ENCODE peak calls at places on chromosomes 16 and 17, in four cellular contexts. I is heart left ventricle, L is upper lobe of right lung, K is heart right ventricle. O is an unnamed sample. For H3K9me3, the result is how much of the 10 kb centered on the place peaks cover.

GRCh38 chr16:24999088-24999670 is 16.0 kb downstream of the ARHGAP17 start:
- DNase-seq in I (no peak), L (no peak), K (no peak), O (no peak)

GRCh38 chr17:47978324-47978723 is 7.4 kb downstream of the CDK5RAP3 start:
- DNase-seq in I (peak), L (no peak), K (peak), O (no peak)

GRCh38 chr17:42027540-42027889 is 7.6 kb downstream of the NKIRAS2 start:
- DNase-seq in I (no peak), L (no peak), K (no peak), O (no peak)

GRCh38 chr16:54879681-54880080 is 51.0 kb upstream of the IRX5 start:
- DNase-seq in I (no peak), L (no peak), K (no peak), O (no peak)

GRCh38 chr17:66548158-66548557 is 245.7 kb downstream of the PRKCA start:
- DNase-seq in I (no peak), L (no peak), K (no peak), O (no peak)

GRCh38 chr16:81532491-81533174 is 88.0 kb downstream of the CMIP start:
- DNase-seq in I (no peak), L (no peak), K (no peak), O (no peak)

GRCh38 chr16:322476-323143 is 29.9 kb downstream of the AXIN1 start:
- DNase-seq in I (no peak), L (no peak), K (no peak), O (no peak)

GRCh38 chr17:53749178-53749577 is 73.5 kb upstream of the KIF2B start:
- DNase-seq in I (no peak), L (no peak), K (no peak), O (no peak)

GRCh38 chr17:56727876-56728617 is 105.7 kb downstream of the C17orf67 start:
- DNase-seq in I (no peak), L (no peak), K (no peak), O (no peak)

GRCh38 chr17:59505610-59506276 is 59.7 kb upstream of the DHX40 start:
- DNase-seq in I (no peak), L (no peak), K (no peak), O (no peak)

GRCh38 chr17:50835563-50836231 is at the start of gene WFIKKN2:
- DNase-seq in I (no peak), L (no peak), K (no peak), O (no peak)

GRCh38 chr17:63937319-63937718 is 5.2 kb upstream of the CD79B start:
- DNase-seq in I (no peak), L (no peak), K (no peak), O (no peak)

GRCh38 chr16:53549970-53550406 is 47.0 kb upstream of the AKTIP start:
- DNase-seq in I (peak), L (no peak), K (no peak), O (peak)

GRCh38 chr17:65674246-65675045 is 113.0 kb upstream of the AXIN2 start:
- DNase-seq in I (no peak), L (no peak), K (no peak), O (no peak)

GRCh38 chr17:6543079-6544010 is 13.0 kb downstream of the PITPNM3 start:
- DNase-seq in I (no peak), L (no peak), K (no peak), O (no peak)

GRCh38 chr17:41352597-41353366 is 2.2 kb upstream of the KRT33A start:
- DNase-seq in I (no peak), L (no peak), K (no peak), O (no peak)

GRCh38 chr17:29179232-29180036 is 764 bp downstream of the MYO18A start:
- DNase-seq in I (peak), L (peak), K (peak), O (no peak)

GRCh38 chr16:3182608-3183444 is 5.2 kb upstream of the OR1F1 start:
- DNase-seq in I (no peak), L (no peak), K (no peak), O (no peak)

GRCh38 chr16:54268340-54268739 is 18.2 kb downstream of the IRX3 start:
- DNase-seq in I (no peak), L (no peak), K (no peak), O (peak)

GRCh38 chr16:4879049-4879448 is 31.8 kb downstream of the UBN1 start:
- DNase-seq in I (no peak), L (no peak), K (no peak), O (no peak)

GRCh38 chr17:68378202-68379149 is 78.8 kb downstream of the WIPI1 start:
- DNase-seq in I (peak), L (peak), K (peak), O (peak)

GRCh38 chr17:79616801-79617200 is 6.0 kb upstream of the RBFOX3 start:
- DNase-seq in I (no peak), L (peak), K (no peak), O (no peak)

GRCh38 chr17:5138616-5139453 is 23.0 kb downstream of the USP6 start:
- DNase-seq in I (no peak), L (no peak), K (no peak), O (no peak)

GRCh38 chr16:2737895-2738418 is 14.5 kb upstream of the SRRM2 start:
- DNase-seq in I (no peak), L (no peak), K (no peak), O (no peak)

GRCh38 chr16:57639172-57639571 is 10.7 kb downstream of the ADGRG1 start:
- DNase-seq in I (peak), L (no peak), K (peak), O (no peak)

GRCh38 chr17:39208136-39208535 is 8.1 kb downstream of the RPL19 start:
- DNase-seq in I (no peak), L (peak), K (no peak), O (no peak)

GRCh38 chr17:60579090-60579489 is 20.9 kb upstream of the PPM1D start:
- DNase-seq in I (no peak), L (no peak), K (no peak), O (no peak)

GRCh38 chr17:3256575-3256974 is 41.6 kb downstream of the OR3A1 start:
- DNase-seq in I (no peak), L (no peak), K (no peak), O (no peak)
- H3K9me3 ChIP-seq in I (under half), L (under half), K (under half), O (under half)

DNA sequence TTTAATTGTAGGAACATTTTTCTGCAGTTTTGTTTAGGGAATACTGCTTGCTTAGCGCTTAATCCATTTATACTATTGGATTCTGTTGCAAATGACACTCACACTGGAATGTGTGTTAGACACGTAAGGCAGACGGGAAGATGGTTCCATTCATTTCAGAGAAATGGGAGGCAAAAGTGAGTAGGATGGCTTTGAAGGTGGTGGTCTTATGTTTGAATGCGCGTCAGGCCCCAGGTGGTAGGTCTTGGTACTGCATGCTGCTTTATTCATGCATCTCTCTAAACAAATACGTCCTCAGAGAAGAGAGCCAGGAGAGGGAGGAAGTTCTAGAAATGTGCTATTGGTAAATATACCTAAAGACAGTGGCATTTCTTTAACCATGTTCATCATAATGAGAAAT is 997.6 kb upstream of the RBFOX1 start:
- DNase-seq in I (no peak), L (no peak), K (no peak), O (no peak)
- TF ChIP-seq CTCF in I (peak), L (peak), K (no peak), O (no peak)

GRCh38 chr17:20304961-20305360 is 162.4 kb downstream of the LGALS9B start:
- DNase-seq in I (no peak), L (no peak), K (no peak), O (no peak)

GRCh38 chr17:20306924-20307323 is 160.4 kb downstream of the LGALS9B start:
- DNase-seq in I (no peak), L (no peak), K (no peak), O (no peak)

GRCh38 chr17:20310481-20310880 is 156.9 kb downstream of the LGALS9B start:
- DNase-seq in I (no peak), L (no peak), K (no peak), O (no peak)

GRCh38 chr17:20302191-20302917 is 165.0 kb downstream of the LGALS9B start:
- DNase-seq in I (no peak), L (no peak), K (no peak), O (no peak)

DNA sequence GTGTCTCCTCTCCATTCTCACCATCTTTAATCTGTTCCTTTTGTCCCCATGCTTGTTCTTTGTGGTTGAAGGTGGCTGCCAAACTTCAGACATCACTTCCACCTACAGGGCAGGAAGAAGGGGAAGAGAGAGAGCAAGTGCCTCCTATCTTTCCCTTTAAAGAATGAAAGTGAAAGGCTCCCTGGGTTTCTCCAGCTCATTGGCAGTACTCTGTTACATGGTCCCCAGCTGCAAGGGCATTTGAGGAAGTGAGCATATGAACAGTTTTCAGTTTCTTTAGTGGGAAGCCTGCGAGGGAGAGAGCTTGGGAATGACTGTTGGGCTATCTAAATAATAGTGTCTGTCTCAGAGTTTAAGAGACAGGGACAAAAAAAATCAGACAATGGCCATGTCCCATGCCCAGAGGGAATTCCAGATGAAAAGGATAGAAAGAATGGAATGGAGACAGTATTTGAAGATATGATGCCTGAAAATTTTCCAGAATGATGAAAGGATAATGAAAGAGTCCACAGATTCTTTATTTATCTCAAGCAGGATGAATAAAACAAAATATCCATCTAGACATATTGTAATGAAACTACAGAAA is 159.9 kb downstream of the LGALS9B start:
- DNase-seq in I (no peak), L (no peak), K (no peak), O (no peak)
- H3K9me3 ChIP-seq in I (under half), L (under half), K (under half), O (under half)

GRCh38 chr16:20084624-20085226 is 11.0 kb upstream of the GPR139 start:
- DNase-seq in I (no peak), L (no peak), K (no peak), O (no peak)
- TF ChIP-seq CTCF in I (no peak), L (no peak), K (no peak), O (no peak)

GRCh38 chr16:75026892-75027391 is 28.1 kb downstream of the ZNRF1 start:
- DNase-seq in I (no peak), L (no peak), K (no peak), O (no peak)
- H3K9me3 ChIP-seq in I (under half), L (under half), K (under half), O (under half)

GRCh38 chr16:87949071-87949744 is 2.0 kb upstream of the BANP start:
- DNase-seq in I (no peak), L (no peak), K (no peak), O (peak)

GRCh38 chr16:87948735-87949070 is 2.5 kb upstream of the BANP start:
- DNase-seq in I (no peak), L (no peak), K (no peak), O (no peak)

GRCh38 chr16:87951550-87952538 is 610 bp downstream of the BANP start:
- DNase-seq in I (no peak), L (no peak), K (peak), O (no peak)

GRCh38 chr16:87952751-87953150 is 1.5 kb downstream of the BANP start:
- DNase-seq in I (no peak), L (no peak), K (no peak), O (no peak)

GRCh38 chr16:87950765-87951549 is at the start of gene BANP:
- DNase-seq in I (peak), L (peak), K (peak), O (peak)
- TF ChIP-seq CTCF in I (peak), L (peak), K (peak), O (peak)

GRCh38 chr17:16622540-16623277 is 30.9 kb downstream of the ZNF624 start:
- DNase-seq in I (no peak), L (no peak), K (no peak), O (no peak)
- H3K9me3 ChIP-seq in I (half or more), L (half or more), K (half or more), O (under half)

GRCh38 chr17:49498037-49498615 is 3.0 kb downstream of the NGFR start:
- DNase-seq in I (no peak), L (no peak), K (no peak), O (no peak)
- TF ChIP-seq CTCF in I (no peak), L (no peak), K (no peak), O (no peak)

O was measured in tibial artery.